ENCODE peak calls at places on chromosomes 1 and 21, in four cellular contexts. One of them, this sample, is unnamed.
A peak's percentile ranks its signal among the peaks of the same experiment; 100 is the strongest.

GRCh38 chr21:37956772-37957171 is 40.5 kb upstream of the KCNJ6 start:
- DNase-seq in tibial nerve: no peak
- DNase-seq in neural progenitor cell: no peak
- DNase-seq in IMR-90: no peak
- DNase-seq in this sample: no peak

GRCh38 chr1:65514083-65514482 is 93.6 kb downstream of the LEPR start:
- DNase-seq in tibial nerve: no peak
- DNase-seq in neural progenitor cell: no peak
- DNase-seq in IMR-90: peak; percentile 67
- DNase-seq in this sample: no peak

GRCh38 chr1:100412980-100413379 is 60.7 kb downstream of the CDC14A start:
- DNase-seq in tibial nerve: no peak
- DNase-seq in neural progenitor cell: no peak
- DNase-seq in IMR-90: no peak
- DNase-seq in this sample: no peak

GRCh38 chr1:75791022-75791421 is 5.0 kb downstream of the RABGGTB start:
- DNase-seq in tibial nerve: no peak
- DNase-seq in neural progenitor cell: no peak
- DNase-seq in IMR-90: peak; percentile 52
- DNase-seq in this sample: no peak

GRCh38 chr21:15015622-15016471 is 49.0 kb downstream of the NRIP1 start:
- DNase-seq in tibial nerve: no peak
- DNase-seq in neural progenitor cell: no peak
- DNase-seq in IMR-90: peak; percentile 91
- DNase-seq in this sample: no peak

GRCh38 chr21:38664315-38664714 is 141.4 kb upstream of the ETS2 start:
- DNase-seq in tibial nerve: no peak
- DNase-seq in neural progenitor cell: no peak
- DNase-seq in IMR-90: no peak
- DNase-seq in this sample: no peak

GRCh38 chr21:37582613-37583012 is 216.0 kb downstream of the DYRK1A start:
- DNase-seq in tibial nerve: peak; percentile 12
- DNase-seq in neural progenitor cell: peak; percentile 31
- DNase-seq in IMR-90: peak; percentile 77
- DNase-seq in this sample: no peak

GRCh38 chr1:172394167-172394751 is 26.2 kb upstream of the C1orf105 start:
- DNase-seq in tibial nerve: no peak
- DNase-seq in neural progenitor cell: no peak
- DNase-seq in IMR-90: peak; percentile 22
- DNase-seq in this sample: peak; percentile 15

GRCh38 chr1:114833421-114833820 is 21.2 kb upstream of the SYCP1 start:
- DNase-seq in tibial nerve: no peak
- DNase-seq in neural progenitor cell: no peak
- DNase-seq in IMR-90: peak; percentile 24
- DNase-seq in this sample: no peak

GRCh38 chr1:193657552-193657951 is 471.1 kb upstream of the B3GALT2 start:
- DNase-seq in tibial nerve: no peak
- DNase-seq in neural progenitor cell: no peak
- DNase-seq in IMR-90: no peak
- DNase-seq in this sample: no peak

GRCh38 chr1:172823534-172823933 is 164.6 kb downstream of the FASLG start:
- DNase-seq in tibial nerve: no peak
- DNase-seq in neural progenitor cell: no peak
- DNase-seq in IMR-90: peak; percentile 68
- DNase-seq in this sample: no peak

GRCh38 chr1:33849206-33849605 is 14.7 kb upstream of the HMGB4 start:
- DNase-seq in tibial nerve: no peak
- DNase-seq in neural progenitor cell: no peak
- DNase-seq in IMR-90: no peak
- DNase-seq in this sample: no peak

GRCh38 chr1:165829888-165830287 is 2.5 kb downstream of the UCK2 start:
- DNase-seq in tibial nerve: no peak
- DNase-seq in neural progenitor cell: no peak
- DNase-seq in IMR-90: no peak
- DNase-seq in this sample: no peak

GRCh38 chr1:183444243-183444642 is 26.1 kb upstream of the NMNAT2 start:
- DNase-seq in tibial nerve: no peak
- DNase-seq in neural progenitor cell: peak; percentile 30
- DNase-seq in IMR-90: peak; percentile 31
- DNase-seq in this sample: no peak

GRCh38 chr1:19390901-19391595 is 78.9 kb downstream of the SLC66A1 start:
- DNase-seq in tibial nerve: peak; percentile 75
- DNase-seq in neural progenitor cell: peak; percentile 54
- DNase-seq in IMR-90: peak; percentile 80
- DNase-seq in this sample: peak; percentile 53

GRCh38 chr1:5742032-5742431 is 250.2 kb downstream of the NPHP4 start:
- DNase-seq in tibial nerve: no peak
- DNase-seq in neural progenitor cell: no peak
- DNase-seq in IMR-90: no peak
- DNase-seq in this sample: no peak

GRCh38 chr21:34994646-34995631 is 54.2 kb downstream of the RUNX1 start:
- DNase-seq in tibial nerve: no peak
- DNase-seq in neural progenitor cell: no peak
- DNase-seq in IMR-90: no peak
- DNase-seq in this sample: no peak

GRCh38 chr1:248791010-248791409 is 34.7 kb downstream of the SH3BP5L start:
- DNase-seq in tibial nerve: no peak
- DNase-seq in neural progenitor cell: no peak
- DNase-seq in IMR-90: no peak
- DNase-seq in this sample: no peak

GRCh38 chr1:248787430-248787829 is 31.9 kb upstream of the LYPD8 start:
- DNase-seq in tibial nerve: no peak
- DNase-seq in neural progenitor cell: no peak
- DNase-seq in IMR-90: no peak
- DNase-seq in this sample: no peak

GRCh38 chr1:248790456-248790855 is 34.9 kb upstream of the LYPD8 start:
- DNase-seq in tibial nerve: no peak
- DNase-seq in neural progenitor cell: no peak
- DNase-seq in IMR-90: no peak
- DNase-seq in this sample: no peak

GRCh38 chr1:248786106-248786665 is 30.6 kb upstream of the LYPD8 start:
- DNase-seq in tibial nerve: no peak
- DNase-seq in neural progenitor cell: no peak
- DNase-seq in IMR-90: no peak
- DNase-seq in this sample: no peak

GRCh38 chr1:248788327-248788726 is 32.8 kb upstream of the LYPD8 start:
- DNase-seq in tibial nerve: no peak
- DNase-seq in neural progenitor cell: no peak
- DNase-seq in IMR-90: no peak
- DNase-seq in this sample: no peak
- H3K9me3 ChIP-seq in tibial nerve: no peaks in the 10 kb centered on the region
- H3K9me3 ChIP-seq in neural progenitor cell: peaks cover 5% of the 10 kb centered on the region
- H3K9me3 ChIP-seq in IMR-90: no peaks in the 10 kb centered on the region
- H3K9me3 ChIP-seq in this sample: no peaks in the 10 kb centered on the region

GRCh38 chr21:8988696-8989095 is 1532.7 kb upstream of the TPTE start:
- DNase-seq in tibial nerve: no peak
- DNase-seq in neural progenitor cell: no peak
- DNase-seq in IMR-90: no peak
- DNase-seq in this sample: no peak
- H3K9me3 ChIP-seq in tibial nerve: peaks cover 19% of the 10 kb centered on the region
- H3K9me3 ChIP-seq in neural progenitor cell: peaks cover 17% of the 10 kb centered on the region
- H3K9me3 ChIP-seq in IMR-90: peaks cover 42% of the 10 kb centered on the region
- H3K9me3 ChIP-seq in this sample: peaks cover 4% of the 10 kb centered on the region

GRCh38 chr1:110962892-110963665 is 643 bp downstream of the LRIF1 start:
- DNase-seq in tibial nerve: peak; percentile 43
- DNase-seq in neural progenitor cell: peak; percentile 80
- DNase-seq in IMR-90: peak; percentile 89
- DNase-seq in this sample: peak; percentile 35
- H3K9me3 ChIP-seq in tibial nerve: peaks cover 34% of the 10 kb centered on the region
- H3K9me3 ChIP-seq in neural progenitor cell: peaks cover 4% of the 10 kb centered on the region
- H3K9me3 ChIP-seq in IMR-90: no peaks in the 10 kb centered on the region
- H3K9me3 ChIP-seq in this sample: peaks cover 18% of the 10 kb centered on the region

DNA sequence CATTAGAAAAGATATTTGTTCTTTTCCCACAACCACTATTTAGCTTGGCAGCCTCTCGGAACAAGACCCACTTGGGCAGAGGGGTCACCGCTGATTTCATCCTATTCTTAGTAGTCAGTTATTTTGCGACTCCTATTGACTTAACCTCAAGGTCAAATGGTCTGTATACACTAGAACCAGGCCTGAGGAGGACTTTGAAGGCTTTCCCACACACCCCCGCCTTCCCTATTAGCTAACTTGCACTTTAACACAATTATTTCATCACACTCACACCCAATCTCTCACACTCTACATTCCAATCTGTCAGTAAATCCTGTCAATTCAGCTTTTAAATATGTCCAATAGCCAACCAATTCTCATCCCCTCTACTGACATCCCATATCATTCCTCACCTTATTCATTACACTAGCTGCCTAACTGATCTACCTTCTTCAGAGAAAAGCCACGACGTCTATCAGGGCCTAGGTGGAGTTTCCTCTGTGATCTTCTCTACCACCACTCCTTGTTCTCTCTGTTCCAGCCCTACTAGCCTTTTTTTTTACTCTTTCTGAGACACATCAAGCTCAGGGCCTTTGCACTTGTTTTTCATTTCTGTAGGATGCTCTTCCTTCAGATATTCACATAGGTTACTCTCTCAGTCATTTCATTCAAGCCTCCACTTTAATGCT is 1.0 kb upstream of the NIBAN1 start:
- DNase-seq in tibial nerve: no peak
- DNase-seq in neural progenitor cell: no peak
- DNase-seq in IMR-90: no peak
- DNase-seq in this sample: no peak
- H3K9me3 ChIP-seq in tibial nerve: no peaks in the 10 kb centered on the region
- H3K9me3 ChIP-seq in neural progenitor cell: no peaks in the 10 kb centered on the region
- H3K9me3 ChIP-seq in IMR-90: no peaks in the 10 kb centered on the region
- H3K9me3 ChIP-seq in this sample: no peaks in the 10 kb centered on the region